ENCODE peak calls at places on chromosomes 4 and X, in five cellular contexts. P is NCI-H2081, Y is mesendoderm, B is brain microvascular endothelial cell, X is NCI-H1092. E is an unnamed sample.
A peak's percentile ranks its signal among the peaks of the same experiment; 100 is the strongest.

GRCh38 chr4:37769590-37769989 is 56.9 kb upstream of the PGM2 start:
- DNase-seq in P (no peak), Y (no peak), B (no peak), X (no peak), E (no peak)

GRCh38 chrX:48705876-48706275 is 9.3 kb downstream of the SUV39H1 start:
- DNase-seq in P (no peak), Y (no peak), B (no peak), X (no peak), E (no peak)

GRCh38 chrX:72569786-72570185 is 2.9 kb downstream of the HDAC8 start:
- DNase-seq in P (no peak), Y (no peak), B (peak; percentile 63), X (no peak), E (no peak)

GRCh38 chr4:147326581-147326980 is 154.3 kb upstream of the EDNRA start:
- DNase-seq in P (no peak), Y (no peak), B (no peak), X (no peak), E (no peak)

GRCh38 chrX:155112171-155112570 is 40.9 kb downstream of the BRCC3 start:
- DNase-seq in P (no peak), Y (no peak), B (no peak), X (no peak), E (no peak)

GRCh38 chr4:184680698-184681097 is 31.2 kb downstream of the PRIMPOL start:
- DNase-seq in P (no peak), Y (no peak), B (no peak), X (no peak), E (no peak)

GRCh38 chr4:149031399-149031798 is 589.2 kb upstream of the NR3C2 start:
- DNase-seq in P (no peak), Y (peak; percentile 59), B (no peak), X (no peak), E (no peak)

GRCh38 chrX:23981711-23982110 is 45.3 kb downstream of the KLHL15 start:
- DNase-seq in P (no peak), Y (no peak), B (no peak), X (no peak), E (no peak)

GRCh38 chr4:139229534-139230039 is 50.4 kb downstream of the MGARP start:
- DNase-seq in P (peak; percentile 31), Y (peak; percentile 60), B (peak; percentile 43), X (no peak), E (peak; percentile 12)

GRCh38 chr4:82509029-82509428 is 52.8 kb downstream of the TMEM150C start:
- DNase-seq in P (no peak), Y (peak; percentile 44), B (no peak), X (peak; percentile 31), E (no peak)

E was measured in NCI-H748 treated with DMSO at 0.1 percent for 48 hours.